ENCODE peak calls at places on chromosomes 1 and 21, in six cellular contexts. I is K562, E is HepG2, D is IMR-90, Z is A549, L is GM12878. T is an unnamed sample.

GRCh38 chr1:170583186-170583585 is 51.2 kb downstream of the GORAB start:
- DNase-seq in Z (no peak), I (no peak), D (no peak), E (no peak), L (no peak), T (no peak)

GRCh38 chr1:235069577-235070563 is 58.8 kb downstream of the TOMM20 start:
- DNase-seq in E (peak), L (no peak), I (no peak), Z (peak), D (peak), T (no peak)

GRCh38 chr1:224763126-224763764 is 147.1 kb downstream of the CNIH3 start:
- DNase-seq in I (no peak), Z (no peak), E (no peak), L (no peak), D (no peak), T (no peak)

GRCh38 chr1:111294390-111294789 is 3.7 kb downstream of the CHIA start:
- DNase-seq in L (no peak), Z (no peak), I (no peak), E (no peak), D (no peak), T (no peak)

GRCh38 chr1:24903955-24904730 is 25.9 kb downstream of the RUNX3 start:
- DNase-seq in D (no peak), L (no peak), I (no peak), Z (no peak), E (no peak), T (no peak)

GRCh38 chr1:9680828-9681227 is 29.3 kb downstream of the PIK3CD start:
- DNase-seq in I (no peak), Z (no peak), D (no peak), L (no peak), E (no peak), T (no peak)

GRCh38 chr21:31872452-31873274 is at the start of gene HUNK:
- DNase-seq in Z (peak), L (no peak), D (peak), I (no peak), E (peak), T (peak)

GRCh38 chr1:40712405-40712944 is 21.0 kb downstream of the NFYC start:
- DNase-seq in Z (no peak), E (no peak), I (no peak), L (no peak), D (no peak), T (no peak)

GRCh38 chr1:85284202-85284601 is 7.8 kb upstream of the BCL10 start:
- DNase-seq in L (no peak), Z (no peak), E (peak), D (no peak), I (no peak), T (no peak)

GRCh38 chr1:163701783-163702182 is 380.0 kb downstream of the NUF2 start:
- DNase-seq in L (no peak), I (no peak), E (no peak), D (no peak), Z (no peak), T (no peak)

GRCh38 chr1:221875004-221875330 is 133.1 kb upstream of the DUSP10 start:
- DNase-seq in D (no peak), L (no peak), E (no peak), Z (no peak), I (no peak), T (no peak)

GRCh38 chr1:14970115-14970798 is 183.3 kb upstream of the TMEM51 start:
- DNase-seq in I (peak), E (peak), L (no peak), D (peak), Z (peak), T (peak)

GRCh38 chr21:29185172-29185571 is 54.7 kb downstream of the MAP3K7CL start:
- DNase-seq in I (no peak), Z (no peak), D (peak), L (no peak), E (no peak), T (no peak)

GRCh38 chr21:25428537-25428936 is 178.7 kb downstream of the MRPL39 start:
- DNase-seq in I (no peak), L (no peak), Z (no peak), D (peak), E (no peak), T (no peak)

GRCh38 chr1:91374086-91374485 is 30.6 kb downstream of the HFM1 start:
- DNase-seq in I (no peak), L (no peak), Z (no peak), E (no peak), D (no peak), T (no peak)

GRCh38 chr21:24995206-24995605 is 612.1 kb downstream of the MRPL39 start:
- DNase-seq in L (no peak), I (no peak), Z (no peak), D (no peak), E (no peak), T (no peak)

GRCh38 chr1:245538671-245539070 is 383.9 kb downstream of the KIF26B start:
- DNase-seq in L (no peak), E (no peak), I (no peak), D (no peak), Z (no peak), T (no peak)

GRCh38 chr1:233631810-233632375 is 18.0 kb downstream of the KCNK1 start:
- DNase-seq in E (no peak), Z (no peak), D (no peak), L (no peak), I (no peak), T (no peak)

GRCh38 chr1:151542710-151543129 is 2.6 kb downstream of the TUFT1 start:
- DNase-seq in E (no peak), I (no peak), L (no peak), D (peak), Z (peak), T (no peak)

GRCh38 chr1:99784143-99784542 is 17.7 kb upstream of the FRRS1 start:
- DNase-seq in D (peak), I (no peak), L (peak), Z (no peak), E (no peak), T (no peak)

GRCh38 chr21:42127164-42128125 is 56.3 kb downstream of the UMODL1 start:
- DNase-seq in D (no peak), E (no peak), L (no peak), Z (no peak), I (no peak), T (no peak)

GRCh38 chr1:89897347-89898133 is 76.7 kb downstream of the LRRC8D start:
- DNase-seq in L (no peak), Z (no peak), E (no peak), D (no peak), I (no peak), T (no peak)

GRCh38 chr1:4132525-4133308 is 232.6 kb upstream of the C1orf174 start:
- DNase-seq in I (no peak), E (no peak), L (no peak), D (no peak), Z (no peak), T (no peak)

GRCh38 chr1:218408942-218409341 is 63.8 kb downstream of the TGFB2 start:
- DNase-seq in I (no peak), L (no peak), Z (no peak), D (no peak), E (peak), T (no peak)

GRCh38 chr1:36199934-36200741 is 24.1 kb upstream of the THRAP3 start:
- DNase-seq in L (no peak), E (no peak), D (peak), I (no peak), Z (no peak), T (no peak)

GRCh38 chr1:115655307-115655664 is 13.5 kb downstream of the VANGL1 start:
- DNase-seq in L (no peak), I (peak), E (no peak), D (no peak), Z (no peak), T (no peak)

GRCh38 chr1:65918564-65918963 is 125.9 kb downstream of the PDE4B start:
- DNase-seq in I (no peak), L (no peak), Z (no peak), D (no peak), E (no peak), T (no peak)

GRCh38 chr1:31154000-31154631 is 85.6 kb downstream of the NKAIN1 start:
- DNase-seq in L (no peak), D (no peak), I (no peak), Z (no peak), E (no peak), T (no peak)

GRCh38 chr1:245901565-245901964 is 605.5 kb downstream of the SMYD3 start:
- DNase-seq in D (no peak), L (no peak), E (no peak), I (no peak), Z (no peak), T (no peak)

GRCh38 chr1:211830055-211830329 is 571 bp downstream of the LPGAT1 start:
- DNase-seq in Z (no peak), E (no peak), I (no peak), L (no peak), D (no peak), T (no peak)

GRCh38 chr1:36885537-36886441 is 148.5 kb downstream of the GRIK3 start:
- DNase-seq in E (no peak), D (no peak), Z (no peak), L (no peak), I (no peak), T (no peak)

GRCh38 chr1:11151854-11152612 is 37.1 kb upstream of the ANGPTL7 start:
- DNase-seq in L (no peak), Z (no peak), E (no peak), D (no peak), I (no peak), T (no peak)

GRCh38 chr1:110084226-110085078 is 14.0 kb upstream of the ALX3 start:
- DNase-seq in I (no peak), E (no peak), Z (no peak), D (peak), L (peak), T (no peak)

GRCh38 chr1:94920061-94920460 is 6.8 kb downstream of the CNN3 start:
- DNase-seq in E (peak), I (no peak), L (no peak), Z (no peak), D (no peak), T (no peak)

GRCh38 chr21:18244721-18245486 is at the start of gene CHODL:
- DNase-seq in D (no peak), I (no peak), L (no peak), E (no peak), Z (no peak), T (peak)

GRCh38 chr1:25631750-25632495 is 15.3 kb downstream of the MAN1C1 start:
- DNase-seq in Z (no peak), I (no peak), D (no peak), E (no peak), L (no peak), T (no peak)

GRCh38 chr1:246333855-246334254 is 173.2 kb downstream of the SMYD3 start:
- DNase-seq in L (no peak), E (no peak), D (no peak), Z (no peak), I (no peak), T (no peak)

GRCh38 chr1:29255134-29255666 is 18.9 kb downstream of the PTPRU start:
- DNase-seq in Z (no peak), D (no peak), I (no peak), E (no peak), L (no peak), T (no peak)

DNA sequence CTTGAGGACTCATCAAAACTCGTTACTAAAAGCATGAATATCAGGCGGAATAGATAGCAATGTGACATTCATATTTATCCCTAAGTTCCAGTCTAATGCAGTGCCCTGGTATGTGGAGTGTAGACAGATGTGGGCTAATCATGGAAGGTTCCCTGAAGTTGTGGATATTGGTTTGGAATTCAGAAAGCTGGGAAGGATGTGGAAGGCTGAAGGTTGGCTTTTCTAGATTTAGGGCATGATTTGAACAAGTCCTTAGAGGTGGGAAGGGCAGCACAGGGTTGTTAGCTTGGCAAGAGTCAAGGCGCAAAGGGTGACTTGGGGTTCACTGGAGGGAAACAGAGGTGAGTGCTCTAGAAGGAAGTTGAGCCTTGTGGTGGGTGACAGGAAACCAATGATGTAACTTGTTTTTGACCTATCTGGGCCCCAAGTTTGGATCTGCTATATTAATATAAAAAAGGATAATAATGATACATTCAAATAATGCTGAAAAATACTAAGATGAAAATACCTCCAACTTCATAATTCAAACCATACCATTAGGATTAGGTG is 21.9 kb downstream of the LGALS8 start:
- DNase-seq in D (no peak), I (no peak), Z (no peak), E (no peak), L (no peak), T (no peak)
- TF ChIP-seq BHLHE40 in D (no peak), I (no peak), Z (no peak), E (no peak), L (no peak), T (no peak)

GRCh38 chr1:174964261-174964984 is 35.3 kb upstream of the CACYBP start:
- DNase-seq in Z (peak), I (peak), E (no peak), D (no peak), L (no peak), T (no peak)

GRCh38 chr1:174967845-174968705 is 31.7 kb upstream of the CACYBP start:
- DNase-seq in L (no peak), Z (no peak), D (no peak), E (no peak), I (no peak), T (no peak)

GRCh38 chr1:174966000-174966572 is 33.7 kb upstream of the CACYBP start:
- DNase-seq in Z (no peak), I (no peak), L (no peak), E (no peak), D (no peak), T (no peak)

GRCh38 chr1:174963547-174964125 is 36.1 kb upstream of the CACYBP start:
- DNase-seq in E (no peak), L (no peak), Z (no peak), D (no peak), I (no peak), T (no peak)

DNA sequence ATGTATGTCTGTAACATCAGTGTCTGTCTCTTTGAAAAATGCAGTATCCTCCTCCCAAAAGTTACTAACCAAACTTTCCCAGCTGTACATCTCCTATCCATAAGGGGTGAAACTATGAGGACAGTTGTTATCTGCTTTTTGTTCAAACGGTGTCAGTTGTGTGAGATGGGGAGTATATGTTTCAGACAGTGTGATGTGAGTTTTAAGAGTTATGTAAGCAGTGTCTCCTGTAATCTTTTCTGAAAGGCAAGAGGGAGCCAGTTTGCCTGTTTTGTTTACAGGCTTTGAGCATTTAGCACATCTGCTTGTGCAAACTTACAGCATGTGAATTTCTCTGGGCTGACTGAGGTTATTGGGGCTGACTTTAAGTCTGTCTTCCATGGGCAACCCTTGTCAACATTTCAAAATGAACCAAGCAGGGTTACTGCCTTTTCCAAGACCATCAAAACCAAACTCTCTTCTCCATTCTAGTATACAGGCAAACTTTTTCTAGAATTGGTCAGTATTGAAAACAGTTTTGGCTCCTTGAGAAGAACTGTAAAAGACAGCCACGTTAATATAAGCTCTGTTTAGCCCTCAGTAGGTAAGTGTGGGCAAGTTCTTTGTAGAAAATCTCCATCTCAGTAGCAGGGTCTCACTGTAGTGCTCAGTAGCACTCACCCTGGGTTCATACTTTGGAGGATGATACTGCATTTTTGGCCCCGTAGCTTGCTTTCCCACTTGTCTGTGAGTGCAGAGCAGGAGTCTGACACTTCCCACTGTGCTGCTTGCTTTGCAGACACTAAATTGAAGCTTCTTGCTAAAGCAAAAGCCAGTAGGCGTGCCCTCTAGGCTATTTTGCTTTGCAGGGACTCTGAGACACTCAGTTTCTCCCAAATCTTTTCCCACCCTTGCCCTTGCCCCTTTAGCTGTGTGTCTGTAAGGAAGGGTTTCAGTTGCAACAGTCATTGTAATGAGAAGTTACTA is 34.5 kb upstream of the CACYBP start:
- DNase-seq in D (peak), E (no peak), L (no peak), I (peak), Z (no peak), T (no peak)
- TF ChIP-seq BHLHE40 in D (no peak), E (no peak), L (no peak), I (no peak), Z (no peak), T (no peak)

GRCh38 chr1:169144941-169145626 is 38.6 kb downstream of the ATP1B1 start:
- DNase-seq in D (no peak), Z (no peak), L (no peak), I (peak), E (peak), T (no peak)
- TF ChIP-seq BHLHE40 in D (no peak), Z (no peak), L (no peak), I (no peak), E (no peak), T (no peak)

GRCh38 chr21:46500224-46500861 is 41.7 kb downstream of the DIP2A start:
- DNase-seq in L (no peak), E (peak), D (peak), I (peak), Z (peak), T (no peak)
- TF ChIP-seq BHLHE40 in L (no peak), E (no peak), D (no peak), I (no peak), Z (no peak), T (no peak)

GRCh38 chr1:5730272-5731109 is 261.7 kb downstream of the NPHP4 start:
- DNase-seq in D (no peak), I (no peak), Z (no peak), E (no peak), L (no peak), T (no peak)
- TF ChIP-seq BHLHE40 in D (no peak), I (no peak), Z (no peak), E (no peak), L (no peak), T (no peak)

DNA sequence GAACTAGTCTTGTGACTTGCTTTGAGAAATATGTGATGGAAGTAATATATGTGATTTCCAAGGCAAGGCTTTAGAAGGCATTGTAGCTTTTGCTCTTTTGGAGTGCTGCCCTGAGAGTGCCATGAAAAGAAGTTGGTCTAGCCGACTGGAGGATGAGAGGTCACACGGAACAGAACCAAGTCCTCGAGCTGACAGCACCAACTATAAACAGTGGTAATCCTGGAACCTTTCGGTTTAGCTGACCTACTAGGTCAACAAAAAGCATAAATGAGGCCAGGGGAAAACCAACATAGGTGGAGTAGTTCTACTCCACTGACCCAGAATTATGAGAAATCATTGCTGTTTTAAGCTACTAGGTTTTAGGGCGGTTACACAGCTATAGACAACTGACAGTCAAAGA is 1.4 kb downstream of the SELENOF start:
- DNase-seq in L (peak), Z (no peak), D (peak), I (no peak), E (peak), T (no peak)
- TF ChIP-seq BHLHE40 in L (no peak), Z (no peak), D (no peak), I (no peak), E (no peak), T (no peak)

GRCh38 chr1:103198076-103198475 is 89.8 kb upstream of the COL11A1 start:
- DNase-seq in I (no peak), E (no peak), Z (no peak), D (no peak), L (no peak), T (no peak)

GRCh38 chr1:103194060-103194459 is 85.7 kb upstream of the COL11A1 start:
- DNase-seq in Z (no peak), I (no peak), L (no peak), E (no peak), D (peak), T (no peak)

GRCh38 chr1:103198996-103199395 is 90.7 kb upstream of the COL11A1 start:
- DNase-seq in L (no peak), D (no peak), Z (no peak), I (no peak), E (no peak), T (no peak)

GRCh38 chr1:103191327-103191726 is 83.0 kb upstream of the COL11A1 start:
- DNase-seq in Z (no peak), D (peak), I (no peak), L (no peak), E (no peak), T (no peak)

GRCh38 chr1:103197266-103197665 is 88.9 kb upstream of the COL11A1 start:
- DNase-seq in E (no peak), Z (no peak), L (no peak), D (peak), I (no peak), T (no peak)
- TF ChIP-seq BHLHE40 in E (no peak), Z (no peak), L (no peak), D (no peak), I (no peak), T (no peak)

DNA sequence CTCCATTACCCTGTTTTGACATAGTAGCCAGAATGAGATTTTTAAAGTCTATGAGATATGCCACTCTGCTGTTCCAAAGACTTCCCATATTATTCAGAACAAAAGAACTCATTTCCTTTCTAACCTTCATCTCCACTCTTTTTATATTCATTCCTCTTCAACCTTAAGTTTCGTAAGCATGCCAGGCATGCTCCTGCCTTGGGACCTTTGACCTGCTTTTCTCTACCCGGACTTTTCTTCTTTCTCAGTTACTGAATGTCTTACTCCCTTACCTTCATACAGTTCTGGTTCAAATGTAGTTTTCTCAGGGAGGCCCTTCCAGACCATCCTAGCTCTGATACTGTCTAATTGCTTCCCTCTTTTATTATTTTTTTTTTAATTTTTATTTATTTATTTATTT is 81.1 kb downstream of the TNNI3K start:
- DNase-seq in I (no peak), L (no peak), D (no peak), E (no peak), Z (no peak), T (no peak)
- TF ChIP-seq BHLHE40 in I (no peak), L (no peak), D (no peak), E (no peak), Z (no peak), T (no peak)